ENCODE peak calls at places on chromosome 7, in ten cellular contexts. B, M, K, Z, F, R, P, X, E and C are unnamed samples.

GRCh38 chr7:43771128-43771527 is 12.6 kb downstream of the BLVRA start:
- DNase-seq in P (no peak), X (no peak), M (no peak), E (no peak), F (no peak), R (no peak), K (no peak), Z (no peak), B (no peak), C (no peak)

GRCh38 chr7:132251327-132251659 is 325.0 kb downstream of the PLXNA4 start:
- DNase-seq in M (peak; percentile 13), P (no peak), X (no peak), Z (peak; percentile 60), B (peak; percentile 63), F (peak; percentile 28), R (peak; percentile 45), K (no peak), E (no peak), C (no peak)

GRCh38 chr7:28230273-28230672 is 49.7 kb upstream of the JAZF1 start:
- DNase-seq in P (no peak), R (no peak), B (no peak), F (no peak), Z (no peak), K (no peak), X (no peak), M (no peak), E (no peak), C (no peak)

GRCh38 chr7:155190608-155191536 is 106.8 kb upstream of the INSIG1 start:
- DNase-seq in F (no peak), B (peak; percentile 35), R (no peak), M (peak; percentile 11), X (peak; percentile 28), E (peak; percentile 27), P (no peak), Z (peak; percentile 74), K (peak; percentile 36), C (peak; percentile 19)

GRCh38 chr7:27605689-27606269 is 56.9 kb downstream of the HIBADH start:
- DNase-seq in K (peak; percentile 41), X (peak; percentile 61), F (no peak), R (peak; percentile 23), Z (peak; percentile 18), M (peak; percentile 39), E (no peak), P (peak; percentile 52), B (no peak), C (peak; percentile 57)

GRCh38 chr7:137669706-137670105 is 177.1 kb downstream of the DGKI start:
- DNase-seq in P (peak; percentile 64), X (no peak), B (no peak), R (peak; percentile 38), Z (no peak), F (no peak), K (peak; percentile 56), E (peak; percentile 66), M (peak; percentile 83), C (peak; percentile 56)

GRCh38 chr7:43516581-43517342 is 66.1 kb upstream of the STK17A start:
- DNase-seq in Z (no peak), P (no peak), K (peak; percentile 24), F (no peak), R (peak; percentile 89), X (no peak), E (peak; percentile 77), M (peak; percentile 68), B (no peak), C (no peak)

GRCh38 chr7:41940760-41941343 is 238.0 kb upstream of the INHBA start:
- DNase-seq in B (peak; percentile 68), F (peak; percentile 88), E (peak; percentile 68), P (peak; percentile 79), R (peak; percentile 71), K (peak; percentile 69), X (peak; percentile 86), Z (peak; percentile 86), M (peak; percentile 65), C (peak; percentile 86)

GRCh38 chr7:13641699-13642098 is 347.8 kb downstream of the ETV1 start:
- DNase-seq in E (no peak), K (peak; percentile 85), X (peak; percentile 65), M (peak; percentile 71), R (no peak), Z (no peak), F (no peak), P (peak; percentile 33), B (no peak), C (peak; percentile 54)

GRCh38 chr7:66036788-66037187 is 38.8 kb upstream of the ASL start:
- DNase-seq in M (no peak), K (no peak), B (no peak), X (no peak), E (no peak), R (no peak), P (no peak), Z (no peak), F (no peak), C (no peak)

GRCh38 chr7:115125312-115125711 is 203.4 kb downstream of the MDFIC start:
- DNase-seq in E (no peak), R (no peak), K (no peak), Z (no peak), X (no peak), F (no peak), B (no peak), M (no peak), P (no peak), C (no peak)

GRCh38 chr7:131151034-131151433 is 176.6 kb upstream of the MKLN1 start:
- DNase-seq in K (no peak), X (no peak), M (no peak), E (no peak), F (no peak), B (no peak), R (no peak), P (no peak), Z (no peak), C (no peak)

GRCh38 chr7:3301472-3301778 is 373 bp downstream of the SDK1 start:
- DNase-seq in B (no peak), Z (peak; percentile 56), K (no peak), X (no peak), F (no peak), R (no peak), P (no peak), E (no peak), M (no peak), C (no peak)

GRCh38 chr7:3300651-3301471 is at the start of gene SDK1:
- DNase-seq in F (peak; percentile 92), P (peak; percentile 85), M (peak; percentile 90), X (peak; percentile 91), K (peak; percentile 75), E (peak; percentile 91), R (peak; percentile 80), B (peak; percentile 91), Z (peak; percentile 97), C (peak; percentile 82)

GRCh38 chr7:3300221-3300650 is 816 bp upstream of the SDK1 start:
- DNase-seq in Z (peak; percentile 44), X (no peak), K (peak; percentile 9), R (no peak), B (no peak), E (no peak), F (no peak), P (peak; percentile 15), M (peak; percentile 28), C (no peak)

GRCh38 chr7:3301831-3302618 is 973 bp downstream of the SDK1 start:
- DNase-seq in M (peak; percentile 29), Z (peak; percentile 36), K (no peak), F (no peak), B (no peak), X (peak; percentile 43), P (peak; percentile 29), R (no peak), E (peak; percentile 26), C (peak; percentile 23)

GRCh38 chr7:3302681-3303320 is 1.7 kb downstream of the SDK1 start:
- DNase-seq in F (no peak), Z (no peak), M (no peak), B (no peak), P (no peak), X (no peak), R (no peak), E (no peak), K (no peak), C (no peak)
- H3K4me3 ChIP-seq in F (peak overlapping the region; percentile 8), Z (peak overlapping the region; percentile 82), M (peak overlapping the region; percentile 48), B (peak overlapping the region; percentile 67), P (peak overlapping the region; percentile 15), X (peak overlapping the region; percentile 49), R (no peak overlapping the region), E (no peak overlapping the region), K (no peak overlapping the region), C (no peak overlapping the region)

GRCh38 chr7:2511769-2512168 is 7.8 kb upstream of the LFNG start:
- DNase-seq in E (no peak), X (no peak), K (no peak), M (no peak), P (no peak), F (no peak), B (no peak), Z (no peak), R (no peak), C (no peak)
- H3K4me3 ChIP-seq in E (no peak overlapping the region), X (no peak overlapping the region), K (no peak overlapping the region), M (no peak overlapping the region), P (no peak overlapping the region), F (no peak overlapping the region), B (peak overlapping the region; percentile 10), Z (no peak overlapping the region), R (no peak overlapping the region), C (no peak overlapping the region)

DNA sequence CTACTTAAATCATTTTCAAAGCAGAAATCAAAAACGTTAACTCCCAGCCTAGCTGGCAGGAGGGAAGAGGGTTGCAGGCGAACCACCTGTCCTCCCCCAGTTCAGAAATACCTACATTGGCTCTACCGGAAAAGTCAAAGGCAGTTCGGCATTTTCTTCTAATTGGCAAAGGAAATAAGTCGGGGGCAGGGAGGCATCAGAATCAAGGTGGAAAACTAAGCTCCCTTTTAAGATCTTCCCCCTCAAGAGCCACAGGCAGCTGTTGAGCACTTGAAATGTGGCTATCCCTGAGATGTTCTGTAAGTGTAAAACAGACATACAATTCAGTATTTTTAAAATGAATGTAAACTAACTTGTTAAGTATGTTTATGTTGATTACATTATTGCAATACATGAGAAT is 957 bp upstream of the ELMO1 start:
- DNase-seq in M (no peak), B (no peak), E (no peak), X (no peak), K (no peak), P (no peak), F (no peak), Z (peak; percentile 17), R (no peak), C (no peak)
- H3K4me3 ChIP-seq in M (no peak overlapping the region), B (peak overlapping the region; percentile 74), E (no peak overlapping the region), X (no peak overlapping the region), K (no peak overlapping the region), P (no peak overlapping the region), F (no peak overlapping the region), Z (peak overlapping the region; percentile 99), R (no peak overlapping the region), C (no peak overlapping the region)

DNA sequence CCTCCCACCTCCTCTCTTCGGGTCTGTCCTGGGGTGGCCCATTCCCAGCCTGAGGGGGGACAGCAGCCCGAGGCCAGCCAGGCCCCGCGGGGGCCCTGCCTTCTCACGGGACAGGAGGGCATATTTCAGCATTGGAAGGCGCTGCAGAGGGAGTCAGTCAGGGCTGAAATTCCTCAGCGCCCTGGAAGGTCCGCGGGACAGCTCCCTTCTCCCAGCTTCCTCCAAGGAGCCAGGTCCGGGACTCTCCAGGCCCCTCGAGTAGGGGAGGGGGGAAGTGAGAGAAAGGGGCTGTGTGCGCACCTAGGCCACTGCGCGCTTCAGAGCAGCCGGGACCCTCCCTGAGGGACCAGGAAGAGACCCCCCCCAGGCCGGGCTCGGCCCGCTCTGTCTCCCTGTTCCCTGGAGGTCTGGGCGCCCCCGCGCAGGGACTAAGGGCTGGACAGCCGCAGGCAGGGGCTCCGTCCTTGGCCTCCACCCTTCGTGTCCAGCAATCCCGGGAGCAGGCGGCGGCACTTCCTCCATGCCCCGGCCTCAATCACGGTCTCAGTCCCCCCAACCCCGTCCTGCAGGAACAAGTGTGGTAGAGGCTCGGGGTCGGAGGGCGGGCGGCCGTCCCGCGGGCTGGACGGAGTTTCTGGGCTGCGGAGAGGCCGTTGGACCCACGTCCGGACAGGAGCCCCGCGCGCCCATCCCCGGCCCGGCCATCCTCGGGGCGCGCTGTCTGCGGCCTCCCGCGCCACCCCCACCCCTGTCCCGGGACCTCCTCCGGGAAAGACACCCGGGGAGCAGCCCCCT is 6.0 kb upstream of the ELFN1 start:
- DNase-seq in B (peak; percentile 8), M (no peak), X (no peak), K (no peak), E (no peak), F (no peak), R (no peak), P (no peak), Z (peak; percentile 61), C (no peak)
- H3K4me3 ChIP-seq in B (peak overlapping the region; percentile 74), M (no peak overlapping the region), X (peak overlapping the region; percentile 59), K (no peak overlapping the region), E (no peak overlapping the region), F (peak overlapping the region; percentile 63), R (no peak overlapping the region), P (peak overlapping the region; percentile 91), Z (peak overlapping the region; percentile 55), C (peak overlapping the region; percentile 31)